ENCODE peak calls at places on chromosomes 1 and 21, in eight cellular contexts. One of them, this sample, is unnamed.

GRCh38 chr1:180248731-180249681 is 18.9 kb downstream of the LHX4 start:
- DNase-seq in cardiac fibroblast: no peak
- DNase-seq in nephron progenitor cell: peak; percentile 35
- DNase-seq in B cell: no peak
- DNase-seq in MCF 10A: no peak
- DNase-seq in GM13976: no peak
- DNase-seq in endothelial cell: no peak
- DNase-seq in IMR-90: no peak
- DNase-seq in this sample: peak; percentile 23

GRCh38 chr21:38879912-38880577 is 74.3 kb downstream of the ETS2 start:
- DNase-seq in endothelial cell: no peak
- DNase-seq in cardiac fibroblast: no peak
- DNase-seq in GM13976: no peak
- DNase-seq in MCF 10A: no peak
- DNase-seq in nephron progenitor cell: no peak
- DNase-seq in B cell: no peak
- DNase-seq in IMR-90: no peak
- DNase-seq in this sample: no peak

GRCh38 chr1:23084880-23085279 is 65.6 kb downstream of the KDM1A start:
- DNase-seq in endothelial cell: no peak
- DNase-seq in nephron progenitor cell: no peak
- DNase-seq in cardiac fibroblast: no peak
- DNase-seq in GM13976: no peak
- DNase-seq in MCF 10A: no peak
- DNase-seq in B cell: no peak
- DNase-seq in IMR-90: no peak
- DNase-seq in this sample: no peak

GRCh38 chr1:53401815-53402745 is 57.1 kb upstream of the DMRTB1 start:
- DNase-seq in IMR-90: no peak
- DNase-seq in endothelial cell: no peak
- DNase-seq in MCF 10A: no peak
- DNase-seq in nephron progenitor cell: no peak
- DNase-seq in GM13976: no peak
- DNase-seq in cardiac fibroblast: no peak
- DNase-seq in B cell: no peak
- DNase-seq in this sample: no peak

GRCh38 chr1:236394905-236395779 is 1.1 kb downstream of the EDARADD start:
- DNase-seq in cardiac fibroblast: peak; percentile 9
- DNase-seq in GM13976: peak; percentile 75
- DNase-seq in B cell: peak; percentile 25
- DNase-seq in MCF 10A: peak; percentile 48
- DNase-seq in nephron progenitor cell: peak; percentile 67
- DNase-seq in endothelial cell: peak; percentile 34
- DNase-seq in IMR-90: no peak
- DNase-seq in this sample: peak; percentile 63

GRCh38 chr1:2349821-2350220 is 41.5 kb downstream of the MORN1 start:
- DNase-seq in GM13976: no peak
- DNase-seq in nephron progenitor cell: no peak
- DNase-seq in B cell: no peak
- DNase-seq in MCF 10A: no peak
- DNase-seq in cardiac fibroblast: no peak
- DNase-seq in endothelial cell: no peak
- DNase-seq in IMR-90: no peak
- DNase-seq in this sample: no peak

GRCh38 chr1:225146478-225146877 is 217.0 kb downstream of the DNAH14 start:
- DNase-seq in nephron progenitor cell: no peak
- DNase-seq in B cell: no peak
- DNase-seq in MCF 10A: no peak
- DNase-seq in cardiac fibroblast: no peak
- DNase-seq in IMR-90: no peak
- DNase-seq in GM13976: no peak
- DNase-seq in endothelial cell: no peak
- DNase-seq in this sample: no peak

GRCh38 chr1:233431753-233432403 is 104.4 kb downstream of the MAP3K21 start:
- DNase-seq in MCF 10A: no peak
- DNase-seq in endothelial cell: no peak
- DNase-seq in GM13976: no peak
- DNase-seq in B cell: no peak
- DNase-seq in IMR-90: no peak
- DNase-seq in cardiac fibroblast: no peak
- DNase-seq in nephron progenitor cell: no peak
- DNase-seq in this sample: no peak

GRCh38 chr1:185363205-185363604 is 46.2 kb upstream of the IVNS1ABP start:
- DNase-seq in endothelial cell: no peak
- DNase-seq in MCF 10A: no peak
- DNase-seq in cardiac fibroblast: peak; percentile 42
- DNase-seq in GM13976: no peak
- DNase-seq in nephron progenitor cell: no peak
- DNase-seq in IMR-90: no peak
- DNase-seq in B cell: no peak
- DNase-seq in this sample: no peak

GRCh38 chr1:55131801-55132200 is 83.4 kb downstream of the USP24 start:
- DNase-seq in endothelial cell: no peak
- DNase-seq in cardiac fibroblast: peak; percentile 83
- DNase-seq in GM13976: no peak
- DNase-seq in nephron progenitor cell: no peak
- DNase-seq in IMR-90: peak; percentile 86
- DNase-seq in B cell: no peak
- DNase-seq in MCF 10A: peak; percentile 9
- DNase-seq in this sample: no peak

GRCh38 chr1:67264899-67265298 is 42.8 kb upstream of the IL12RB2 start:
- DNase-seq in MCF 10A: no peak
- DNase-seq in cardiac fibroblast: no peak
- DNase-seq in B cell: no peak
- DNase-seq in IMR-90: no peak
- DNase-seq in nephron progenitor cell: no peak
- DNase-seq in endothelial cell: no peak
- DNase-seq in GM13976: peak; percentile 34
- DNase-seq in this sample: no peak

GRCh38 chr1:67257173-67257535 is 50.5 kb upstream of the IL12RB2 start:
- DNase-seq in B cell: no peak
- DNase-seq in cardiac fibroblast: no peak
- DNase-seq in MCF 10A: no peak
- DNase-seq in endothelial cell: no peak
- DNase-seq in nephron progenitor cell: no peak
- DNase-seq in IMR-90: no peak
- DNase-seq in GM13976: no peak
- DNase-seq in this sample: no peak

GRCh38 chr1:67262735-67263134 is 44.9 kb upstream of the IL12RB2 start:
- DNase-seq in cardiac fibroblast: no peak
- DNase-seq in IMR-90: no peak
- DNase-seq in GM13976: no peak
- DNase-seq in MCF 10A: no peak
- DNase-seq in B cell: no peak
- DNase-seq in nephron progenitor cell: no peak
- DNase-seq in endothelial cell: no peak
- DNase-seq in this sample: no peak

GRCh38 chr1:67264152-67264551 is 43.5 kb upstream of the IL12RB2 start:
- DNase-seq in B cell: no peak
- DNase-seq in IMR-90: no peak
- DNase-seq in nephron progenitor cell: no peak
- DNase-seq in GM13976: no peak
- DNase-seq in cardiac fibroblast: no peak
- DNase-seq in endothelial cell: no peak
- DNase-seq in MCF 10A: no peak
- DNase-seq in this sample: no peak

GRCh38 chr1:67261646-67262045 is 46.0 kb upstream of the IL12RB2 start:
- DNase-seq in IMR-90: no peak
- DNase-seq in cardiac fibroblast: no peak
- DNase-seq in MCF 10A: no peak
- DNase-seq in GM13976: no peak
- DNase-seq in endothelial cell: no peak
- DNase-seq in B cell: no peak
- DNase-seq in nephron progenitor cell: no peak
- DNase-seq in this sample: peak; percentile 63
- TF ChIP-seq CTCF in IMR-90: no peak
- TF ChIP-seq CTCF in cardiac fibroblast: peak; percentile 30
- TF ChIP-seq CTCF in MCF 10A: no peak
- TF ChIP-seq CTCF in GM13976: no peak
- TF ChIP-seq CTCF in endothelial cell: no peak
- TF ChIP-seq CTCF in B cell: no peak
- TF ChIP-seq CTCF in nephron progenitor cell: peak; percentile 10
- TF ChIP-seq CTCF in this sample: peak; percentile 39

GRCh38 chr1:203328714-203329122 is 22.2 kb downstream of the FMOD start:
- DNase-seq in GM13976: no peak
- DNase-seq in MCF 10A: no peak
- DNase-seq in IMR-90: no peak
- DNase-seq in B cell: no peak
- DNase-seq in endothelial cell: no peak
- DNase-seq in cardiac fibroblast: no peak
- DNase-seq in nephron progenitor cell: no peak
- DNase-seq in this sample: no peak
- TF ChIP-seq CTCF in GM13976: no peak
- TF ChIP-seq CTCF in MCF 10A: no peak
- TF ChIP-seq CTCF in IMR-90: no peak
- TF ChIP-seq CTCF in B cell: no peak
- TF ChIP-seq CTCF in endothelial cell: no peak
- TF ChIP-seq CTCF in cardiac fibroblast: no peak
- TF ChIP-seq CTCF in nephron progenitor cell: peak; percentile 16
- TF ChIP-seq CTCF in this sample: no peak

GRCh38 chr1:114758251-114758832 is 558 bp upstream of the CSDE1 start:
- DNase-seq in endothelial cell: no peak
- DNase-seq in IMR-90: no peak
- DNase-seq in nephron progenitor cell: no peak
- DNase-seq in cardiac fibroblast: peak; percentile 21
- DNase-seq in MCF 10A: peak; percentile 22
- DNase-seq in GM13976: no peak
- DNase-seq in B cell: no peak
- DNase-seq in this sample: no peak
- TF ChIP-seq CTCF in endothelial cell: peak; percentile 10
- TF ChIP-seq CTCF in IMR-90: no peak
- TF ChIP-seq CTCF in nephron progenitor cell: peak; percentile 37
- TF ChIP-seq CTCF in cardiac fibroblast: no peak
- TF ChIP-seq CTCF in MCF 10A: no peak
- TF ChIP-seq CTCF in GM13976: no peak
- TF ChIP-seq CTCF in B cell: no peak
- TF ChIP-seq CTCF in this sample: no peak

GRCh38 chr1:24392604-24392946 is 21.0 kb downstream of the STPG1 start:
- DNase-seq in IMR-90: no peak
- DNase-seq in nephron progenitor cell: no peak
- DNase-seq in endothelial cell: no peak
- DNase-seq in B cell: no peak
- DNase-seq in GM13976: no peak
- DNase-seq in MCF 10A: no peak
- DNase-seq in cardiac fibroblast: no peak
- DNase-seq in this sample: no peak
- TF ChIP-seq CTCF in IMR-90: no peak
- TF ChIP-seq CTCF in nephron progenitor cell: peak; percentile 4
- TF ChIP-seq CTCF in endothelial cell: no peak
- TF ChIP-seq CTCF in B cell: peak; percentile 38
- TF ChIP-seq CTCF in GM13976: no peak
- TF ChIP-seq CTCF in MCF 10A: no peak
- TF ChIP-seq CTCF in cardiac fibroblast: no peak
- TF ChIP-seq CTCF in this sample: no peak

GRCh38 chr1:215151841-215152240 is 69.3 kb downstream of the KCNK2 start:
- DNase-seq in GM13976: no peak
- DNase-seq in IMR-90: no peak
- DNase-seq in nephron progenitor cell: no peak
- DNase-seq in cardiac fibroblast: no peak
- DNase-seq in MCF 10A: no peak
- DNase-seq in endothelial cell: no peak
- DNase-seq in B cell: no peak
- DNase-seq in this sample: no peak

GRCh38 chr1:215143497-215143896 is 61.0 kb downstream of the KCNK2 start:
- DNase-seq in endothelial cell: no peak
- DNase-seq in B cell: no peak
- DNase-seq in IMR-90: no peak
- DNase-seq in nephron progenitor cell: no peak
- DNase-seq in MCF 10A: no peak
- DNase-seq in cardiac fibroblast: no peak
- DNase-seq in GM13976: no peak
- DNase-seq in this sample: no peak

GRCh38 chr1:215141460-215141859 is 58.9 kb downstream of the KCNK2 start:
- DNase-seq in cardiac fibroblast: no peak
- DNase-seq in MCF 10A: no peak
- DNase-seq in B cell: no peak
- DNase-seq in IMR-90: no peak
- DNase-seq in GM13976: no peak
- DNase-seq in endothelial cell: no peak
- DNase-seq in nephron progenitor cell: no peak
- DNase-seq in this sample: no peak

GRCh38 chr1:215147024-215147423 is 64.5 kb downstream of the KCNK2 start:
- DNase-seq in IMR-90: no peak
- DNase-seq in endothelial cell: no peak
- DNase-seq in MCF 10A: no peak
- DNase-seq in GM13976: no peak
- DNase-seq in nephron progenitor cell: no peak
- DNase-seq in B cell: no peak
- DNase-seq in cardiac fibroblast: no peak
- DNase-seq in this sample: no peak

GRCh38 chr1:215146252-215146975 is 63.9 kb downstream of the KCNK2 start:
- DNase-seq in nephron progenitor cell: peak; percentile 10
- DNase-seq in cardiac fibroblast: peak; percentile 68
- DNase-seq in GM13976: no peak
- DNase-seq in endothelial cell: peak; percentile 7
- DNase-seq in MCF 10A: peak; percentile 77
- DNase-seq in B cell: no peak
- DNase-seq in IMR-90: peak; percentile 64
- DNase-seq in this sample: peak; percentile 12
- TF ChIP-seq CTCF in nephron progenitor cell: peak; percentile 51
- TF ChIP-seq CTCF in cardiac fibroblast: peak; percentile 51
- TF ChIP-seq CTCF in GM13976: no peak
- TF ChIP-seq CTCF in endothelial cell: no peak
- TF ChIP-seq CTCF in MCF 10A: peak; percentile 98
- TF ChIP-seq CTCF in B cell: no peak
- TF ChIP-seq CTCF in IMR-90: peak; percentile 74
- TF ChIP-seq CTCF in this sample: no peak